ENCODE peak calls at places on chromosomes 1 and 21, in four cellular contexts. A, D, K and N are unnamed samples.

GRCh38 chr1:81920245-81920740 is 119.6 kb downstream of the ADGRL2 start:
- DNase-seq in A (peak), D (no peak), K (no peak), N (peak)

GRCh38 chr1:15342568-15342967 is 67.1 kb upstream of the EFHD2 start:
- DNase-seq in A (no peak), D (no peak), K (no peak), N (no peak)

GRCh38 chr1:68293122-68293521 is 60.8 kb upstream of the WLS start:
- DNase-seq in A (no peak), D (no peak), K (no peak), N (no peak)

GRCh38 chr1:92538413-92539061 is 51.8 kb upstream of the GFI1 start:
- DNase-seq in A (no peak), D (no peak), K (no peak), N (no peak)

GRCh38 chr1:95381980-95382379 is 148.0 kb downstream of the RWDD3 start:
- DNase-seq in A (no peak), D (no peak), K (no peak), N (no peak)

GRCh38 chr21:46065215-46065992 is 32.5 kb upstream of the COL6A2 start:
- DNase-seq in A (no peak), D (no peak), K (no peak), N (no peak)

GRCh38 chr1:156153362-156153761 is at the start of gene SEMA4A:
- DNase-seq in A (no peak), D (no peak), K (no peak), N (no peak)

GRCh38 chr1:192010406-192010805 is 147.9 kb upstream of the RGS18 start:
- DNase-seq in A (no peak), D (peak), K (no peak), N (no peak)

GRCh38 chr1:39671433-39671792 is 494 bp downstream of the NT5C1A start:
- DNase-seq in A (no peak), D (no peak), K (peak), N (peak)

GRCh38 chr1:66747500-66747899 is 4.8 kb upstream of the DYNLT5 start:
- DNase-seq in A (no peak), D (no peak), K (no peak), N (no peak)

GRCh38 chr1:153000294-153000693 is 1.3 kb upstream of the SPRR3 start:
- DNase-seq in A (no peak), D (no peak), K (no peak), N (no peak)

GRCh38 chr1:155938220-155938627 is 3.2 kb upstream of the RXFP4 start:
- DNase-seq in A (peak), D (peak), K (peak), N (peak)

GRCh38 chr1:216420263-216420662 is 3.0 kb downstream of the USH2A start:
- DNase-seq in A (no peak), D (no peak), K (no peak), N (no peak)

GRCh38 chr21:22476726-22477646 is 1478.8 kb downstream of the NCAM2 start:
- DNase-seq in A (no peak), D (no peak), K (no peak), N (no peak)